ENCODE peak calls at places on chromosomes 11 and 22, in seven cellular contexts. K is A673, B is spleen, W is ascending aorta, X is heart right ventricle, Q is A549, L is stomach. N is an unnamed sample.
A peak's percentile ranks its signal among the peaks of the same experiment; 100 is the strongest.

GRCh38 chr11:83097671-83098070 is 26.0 kb upstream of the RAB30 start:
- DNase-seq in K (no peak), B (no peak), W (no peak), X (no peak), Q (no peak), L (no peak), N (no peak)

GRCh38 chr22:48257690-48258065 is 1495.2 kb downstream of the TBC1D22A start:
- DNase-seq in K (peak; percentile 20), B (no peak), W (peak; percentile 25), X (no peak), Q (no peak), L (no peak), N (no peak)

GRCh38 chr11:100929377-100929776 is 200.2 kb downstream of the PGR start:
- DNase-seq in K (no peak), B (no peak), W (no peak), X (no peak), Q (no peak), L (no peak), N (peak; percentile 65)

GRCh38 chr11:15327786-15328231 is 213.1 kb downstream of the INSC start:
- DNase-seq in K (peak; percentile 77), B (no peak), W (no peak), X (peak; percentile 50), Q (peak; percentile 39), L (peak; percentile 59), N (no peak)

GRCh38 chr11:47766363-47767227 is 546 bp downstream of the FNBP4 start:
- DNase-seq in K (peak; percentile 86), B (peak; percentile 93), W (peak; percentile 83), X (peak; percentile 69), Q (peak; percentile 68), L (peak; percentile 79), N (peak; percentile 45)

GRCh38 chr11:85685820-85686459 is at the start of gene CCDC89:
- DNase-seq in K (peak; percentile 79), B (peak; percentile 64), W (peak; percentile 91), X (peak; percentile 87), Q (peak; percentile 12), L (peak; percentile 30), N (peak; percentile 83)

GRCh38 chr11:57071829-57072228 is 83.1 kb downstream of the OR5AK2 start:
- DNase-seq in K (no peak), B (no peak), W (no peak), X (no peak), Q (peak; percentile 63), L (no peak), N (peak; percentile 39)

GRCh38 chr22:42991010-42991651 is 23.8 kb downstream of the PACSIN2 start:
- DNase-seq in K (no peak), B (no peak), W (peak; percentile 67), X (no peak), Q (peak; percentile 58), L (no peak), N (no peak)

GRCh38 chr11:1297011-1297575 is 12.3 kb downstream of the TOLLIP start:
- DNase-seq in K (no peak), B (peak; percentile 64), W (peak; percentile 46), X (no peak), Q (no peak), L (peak; percentile 69), N (no peak)

GRCh38 chr22:19576460-19577421 is 52.5 kb upstream of the CLDN5 start:
- DNase-seq in K (peak; percentile 22), B (no peak), W (no peak), X (peak; percentile 48), Q (no peak), L (no peak), N (no peak)

GRCh38 chr11:69799582-69799981 is 19.6 kb downstream of the FGF3 start:
- DNase-seq in K (peak; percentile 73), B (no peak), W (no peak), X (no peak), Q (peak; percentile 63), L (no peak), N (no peak)

GRCh38 chr11:119284344-119285157 is 32.4 kb downstream of the MCAM start:
- DNase-seq in K (peak; percentile 54), B (no peak), W (no peak), X (no peak), Q (peak; percentile 39), L (no peak), N (no peak)

GRCh38 chr11:119480375-119481020 is 57.5 kb upstream of the THY1 start:
- DNase-seq in K (no peak), B (no peak), W (peak; percentile 28), X (no peak), Q (no peak), L (no peak), N (no peak)

GRCh38 chr11:71384561-71384960 is 63.6 kb downstream of the DHCR7 start:
- DNase-seq in K (no peak), B (no peak), W (no peak), X (no peak), Q (no peak), L (no peak), N (no peak)

GRCh38 chr11:12019867-12020416 is 11.5 kb upstream of the DKK3 start:
- DNase-seq in K (no peak), B (no peak), W (no peak), X (no peak), Q (no peak), L (no peak), N (no peak)

GRCh38 chr11:44680982-44681597 is 45.7 kb upstream of the TSPAN18 start:
- DNase-seq in K (no peak), B (no peak), W (no peak), X (no peak), Q (no peak), L (no peak), N (peak; percentile 54)

GRCh38 chr11:116353517-116353916 is 419.3 kb downstream of the BUD13 start:
- DNase-seq in K (no peak), B (no peak), W (no peak), X (no peak), Q (no peak), L (no peak), N (peak; percentile 48)

GRCh38 chr22:26579331-26579886 is 10.5 kb downstream of the TPST2 start:
- DNase-seq in K (no peak), B (peak; percentile 93), W (no peak), X (peak; percentile 15), Q (no peak), L (peak; percentile 35), N (no peak)

GRCh38 chr11:76677010-76677771 is 6.6 kb upstream of the LRRC32 start:
- DNase-seq in K (no peak), B (no peak), W (no peak), X (no peak), Q (no peak), L (no peak), N (no peak)
- TF ChIP-seq CTCF in K (no peak), B (no peak), W (no peak), X (no peak), Q (no peak), L (no peak), N (no peak)

GRCh38 chr22:32817137-32817536 is 15.6 kb downstream of the TIMP3 start:
- DNase-seq in K (no peak), B (no peak), W (no peak), X (no peak), Q (no peak), L (no peak), N (no peak)
- H3K4me1 ChIP-seq in K (no peaks in the 10 kb centered on the region), B (peaks cover 7% of the 10 kb centered on the region), W (peaks cover 2% of the 10 kb centered on the region), X (peaks cover 86% of the 10 kb centered on the region), Q (no peaks in the 10 kb centered on the region), L (peaks cover 85% of the 10 kb centered on the region), N (peaks cover 25% of the 10 kb centered on the region)

GRCh38 chr11:65470433-65470832 is 28.4 kb upstream of the MALAT1 start:
- DNase-seq in K (no peak), B (no peak), W (no peak), X (no peak), Q (no peak), L (no peak), N (no peak)
- H3K27ac ChIP-seq in K (peak overlapping the region; percentile 7), B (no peak overlapping the region), W (peak overlapping the region; percentile 97), X (peak overlapping the region; percentile 100), Q (peak overlapping the region; percentile 93), L (peak overlapping the region; percentile 99), N (no peak overlapping the region)

GRCh38 chr11:103609117-103610066 is 427.0 kb upstream of the DDI1 start:
- DNase-seq in K (peak; percentile 85), B (no peak), W (no peak), X (no peak), Q (peak; percentile 68), L (no peak), N (peak; percentile 87)
- TF ChIP-seq CTCF in K (peak; percentile 60), B (no peak), W (no peak), X (peak; percentile 9), Q (no peak), L (no peak), N (peak; percentile 83)

GRCh38 chr11:117872420-117872961 is 4.0 kb downstream of the FXYD6 start:
- DNase-seq in K (no peak), B (no peak), W (no peak), X (peak; percentile 56), Q (no peak), L (no peak), N (no peak)

GRCh38 chr11:117871784-117872183 is 4.7 kb downstream of the FXYD6 start:
- DNase-seq in K (no peak), B (no peak), W (no peak), X (no peak), Q (no peak), L (no peak), N (no peak)

GRCh38 chr11:117871160-117871559 is 5.3 kb downstream of the FXYD6 start:
- DNase-seq in K (no peak), B (no peak), W (no peak), X (no peak), Q (no peak), L (no peak), N (no peak)

GRCh38 chr11:117868815-117869642 is 7.4 kb downstream of the FXYD6 start:
- DNase-seq in K (no peak), B (no peak), W (no peak), X (no peak), Q (no peak), L (no peak), N (no peak)

DNA sequence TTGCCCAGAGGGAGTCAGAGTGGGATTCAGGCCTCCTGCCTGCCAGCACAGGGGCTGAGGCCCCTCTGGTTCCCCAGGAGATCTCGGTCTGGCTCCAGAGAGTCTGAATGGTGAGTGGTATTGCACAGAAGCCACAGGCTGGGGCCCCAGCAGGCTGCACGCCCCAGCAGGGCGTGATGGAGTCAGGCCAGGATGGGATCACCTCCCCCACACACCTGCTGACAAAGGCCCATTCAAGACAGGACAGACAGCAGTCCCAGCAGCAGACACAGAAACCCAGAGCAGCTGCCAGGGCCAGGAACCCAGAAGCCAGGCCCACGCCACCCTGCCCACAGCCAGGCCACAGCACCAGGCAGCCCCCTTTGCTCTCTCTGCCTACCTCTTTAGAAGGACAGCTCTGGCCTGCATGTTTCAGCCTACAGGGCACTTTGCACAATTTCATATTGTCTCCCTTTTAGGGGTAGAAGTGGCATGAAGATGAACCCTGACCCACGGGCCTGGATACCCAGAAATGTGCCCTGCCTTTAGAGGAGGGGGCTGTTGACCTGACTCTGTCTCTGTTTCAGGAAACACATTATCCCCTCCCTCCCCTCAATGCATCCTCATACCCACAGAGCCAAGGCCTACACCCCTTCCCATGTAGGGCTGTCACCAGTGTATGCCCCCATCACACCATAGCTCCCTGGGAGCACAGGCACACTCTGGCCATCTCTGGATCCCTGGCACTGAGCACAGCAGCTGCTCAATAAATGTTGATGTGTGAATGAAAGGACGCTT is 6.1 kb downstream of the FXYD6 start:
- DNase-seq in K (no peak), B (no peak), W (no peak), X (no peak), Q (no peak), L (no peak), N (no peak)
- H3K4me1 ChIP-seq in K (peaks cover under 1% of the 10 kb centered on the region), B (peaks cover 41% of the 10 kb centered on the region), W (no peaks in the 10 kb centered on the region), X (peaks cover 56% of the 10 kb centered on the region), Q (no peaks in the 10 kb centered on the region), L (peaks cover 81% of the 10 kb centered on the region), N (no peaks in the 10 kb centered on the region)

GRCh38 chr11:62614275-62614674 is 1.2 kb downstream of the ROM1 start:
- DNase-seq in K (no peak), B (no peak), W (no peak), X (no peak), Q (no peak), L (peak; percentile 56), N (no peak)
- H3K27ac ChIP-seq in K (peak overlapping the region; percentile 50), B (peak overlapping the region; percentile 95), W (peak overlapping the region; percentile 99), X (no peak overlapping the region), Q (no peak overlapping the region), L (peak overlapping the region; percentile 97), N (no peak overlapping the region)

N was measured in foreskin keratinocyte.